ENCODE peak calls at places on chromosomes 12 and 14, in ten cellular contexts. N is fibroblast of mammary gland; A is endothelial cell; Y is adipocyte; K is ovary; D is cerebellar cortex; M is mucosa of gallbladder; U is GM04503; R is activated naive CD8-positive, alpha-beta T cell treated with anti-CD3 and anti-CD28 coated beads for 36 hours; V is activated CD4-positive, alpha-beta T cell treated with anti-CD3 and anti-CD28 coated beads for 48 hours. C is an unnamed sample.

GRCh38 chr12:93094988-93095737 is 166.1 kb upstream of the EEA1 start:
- DNase-seq in R (peak; percentile 7), M (peak; percentile 30), N (no peak), Y (no peak), V (no peak), D (no peak), U (no peak), A (no peak), K (no peak), C (no peak)

GRCh38 chr12:12405882-12406281 is 49.0 kb downstream of the BORCS5 start:
- DNase-seq in Y (peak; percentile 16), K (no peak), N (no peak), A (no peak), D (peak; percentile 91), M (peak; percentile 87), V (no peak), U (no peak), R (no peak), C (no peak)

GRCh38 chr12:30797689-30798088 is 42.9 kb upstream of the CAPRIN2 start:
- DNase-seq in V (no peak), N (no peak), D (no peak), Y (no peak), K (no peak), M (no peak), U (no peak), A (no peak), R (no peak), C (no peak)

GRCh38 chr12:62787606-62788005 is 147.3 kb downstream of the PPM1H start:
- DNase-seq in R (no peak), N (no peak), A (no peak), K (no peak), D (peak; percentile 43), U (no peak), M (no peak), V (no peak), Y (no peak), C (no peak)

GRCh38 chr14:78153069-78153351 is 17.2 kb upstream of the NRXN3 start:
- DNase-seq in K (no peak), Y (no peak), A (no peak), D (no peak), M (no peak), R (no peak), U (no peak), N (peak; percentile 47), V (no peak), C (no peak)

GRCh38 chr12:114404451-114405198 is 1.3 kb downstream of the TBX5 start:
- DNase-seq in U (no peak), R (no peak), N (peak; percentile 40), K (no peak), D (no peak), V (no peak), Y (no peak), M (no peak), A (no peak), C (no peak)

GRCh38 chr12:70549340-70550179 is 87.7 kb downstream of the PTPRB start:
- DNase-seq in M (no peak), R (no peak), A (no peak), K (no peak), U (no peak), V (no peak), N (peak; percentile 51), D (no peak), Y (no peak), C (no peak)

GRCh38 chr12:117067638-117068037 is 31.6 kb downstream of the TESC start:
- DNase-seq in M (no peak), K (no peak), U (no peak), N (no peak), Y (no peak), A (no peak), V (no peak), R (no peak), D (no peak), C (no peak)

GRCh38 chr12:6552140-6552551 is 3.7 kb downstream of the IFFO1 start:
- DNase-seq in R (no peak), U (no peak), N (no peak), A (no peak), K (no peak), M (no peak), V (no peak), D (peak; percentile 49), Y (peak; percentile 57), C (peak; percentile 58)

GRCh38 chr12:107402041-107403022 is 283.3 kb upstream of the PWP1 start:
- DNase-seq in A (peak; percentile 74), M (peak; percentile 53), N (peak; percentile 61), R (peak; percentile 57), V (peak; percentile 76), D (peak; percentile 66), U (no peak), Y (peak; percentile 74), K (no peak), C (peak; percentile 50)

GRCh38 chr12:7512528-7512927 is 9.0 kb upstream of the CD163 start:
- DNase-seq in N (peak; percentile 99), V (no peak), Y (peak; percentile 94), M (no peak), A (no peak), U (peak; percentile 93), D (no peak), K (no peak), R (no peak), C (no peak)

GRCh38 chr14:71021347-71022014 is 114.2 kb downstream of the PCNX1 start:
- DNase-seq in U (peak; percentile 81), D (no peak), Y (peak; percentile 39), N (peak; percentile 88), K (no peak), M (no peak), R (no peak), A (no peak), V (no peak), C (no peak)

GRCh38 chr12:110351119-110351518 is 52.4 kb downstream of the ANAPC7 start:
- DNase-seq in V (no peak), K (no peak), M (no peak), D (no peak), U (no peak), R (no peak), A (no peak), Y (no peak), N (no peak), C (no peak)

GRCh38 chr14:93954900-93955891 is 21.2 kb downstream of the ASB2 start:
- DNase-seq in K (no peak), M (peak; percentile 31), N (no peak), R (peak; percentile 55), Y (no peak), V (peak; percentile 56), D (no peak), A (no peak), U (no peak), C (no peak)

GRCh38 chr14:64737391-64738305 is 33.4 kb downstream of the PLEKHG3 start:
- DNase-seq in V (no peak), N (no peak), M (no peak), K (no peak), D (no peak), R (no peak), U (no peak), Y (no peak), A (no peak), C (no peak)

GRCh38 chr14:103897075-103897947 is 30.9 kb upstream of the TDRD9 start:
- DNase-seq in D (no peak), Y (no peak), M (peak; percentile 72), N (no peak), K (no peak), R (no peak), A (no peak), V (no peak), U (no peak), C (no peak)

GRCh38 chr12:48037267-48037915 is 33.1 kb upstream of the COL2A1 start:
- DNase-seq in D (no peak), K (peak; percentile 45), N (no peak), R (no peak), Y (peak; percentile 6), V (no peak), A (peak; percentile 67), U (no peak), M (no peak), C (no peak)